ENCODE peak calls at places on chromosomes 5 and 9, in four cellular contexts. I is H1, E is K562, Q is HepG2. W is an unnamed sample.

GRCh38 chr9:96136992-96137665 is 164.8 kb downstream of the HSD17B3 start:
- DNase-seq in Q (no peak), E (no peak), I (no peak), W (peak)

GRCh38 chr9:81002242-81002641 is 687.1 kb downstream of the TLE1 start:
- DNase-seq in Q (peak), E (no peak), I (no peak), W (no peak)

GRCh38 chr9:128091571-128091970 is 23.5 kb downstream of the SLC25A25 start:
- DNase-seq in Q (no peak), E (no peak), I (no peak), W (no peak)

GRCh38 chr5:36360311-36360710 is 58.6 kb upstream of the RANBP3L start:
- DNase-seq in I (no peak), Q (no peak), E (no peak), W (no peak)

GRCh38 chr9:92547356-92547755 is 11.6 kb upstream of the ECM2 start:
- DNase-seq in Q (no peak), I (no peak), E (no peak), W (no peak)

GRCh38 chr9:13139641-13140171 is 139.8 kb downstream of the MPDZ start:
- DNase-seq in E (no peak), I (no peak), Q (peak), W (no peak)

GRCh38 chr5:137808503-137809135 is 54.5 kb upstream of the HNRNPA0 start:
- DNase-seq in E (peak), I (no peak), Q (no peak), W (no peak)

GRCh38 chr5:107253246-107253645 is 417.5 kb downstream of the EFNA5 start:
- DNase-seq in Q (no peak), I (no peak), E (no peak), W (no peak)

DNA sequence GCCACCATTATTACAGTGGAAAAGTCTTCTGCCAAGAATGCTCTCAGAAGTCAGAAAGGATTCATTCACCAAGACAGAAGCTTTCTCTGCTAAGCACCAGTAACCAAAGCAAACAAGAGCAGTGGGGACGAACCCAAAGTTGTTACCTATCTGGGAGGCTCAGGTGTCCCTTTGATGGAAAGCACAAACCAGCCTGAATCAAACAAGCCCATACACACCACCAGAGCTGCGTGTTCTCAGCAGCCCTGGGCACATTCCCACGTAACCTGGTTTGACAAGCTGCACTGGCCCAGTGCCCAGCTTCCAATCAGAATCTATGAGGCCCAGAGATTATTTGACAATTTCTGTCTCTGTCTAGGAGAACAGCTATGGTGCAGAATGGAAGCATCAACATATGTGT is 252.6 kb downstream of the ACTL7B start:
- DNase-seq in E (no peak), I (no peak), Q (no peak), W (no peak)
- TF ChIP-seq POLR2AphosphoS5 in E (no peak), I (no peak), Q (no peak), W (no peak)

GRCh38 chr5:72125931-72126620 is 18.8 kb downstream of the MAP1B start:
- DNase-seq in E (no peak), I (no peak), Q (no peak), W (no peak)
- TF ChIP-seq TAF1 in E (no peak), I (no peak), Q (no peak), W (no peak)

DNA sequence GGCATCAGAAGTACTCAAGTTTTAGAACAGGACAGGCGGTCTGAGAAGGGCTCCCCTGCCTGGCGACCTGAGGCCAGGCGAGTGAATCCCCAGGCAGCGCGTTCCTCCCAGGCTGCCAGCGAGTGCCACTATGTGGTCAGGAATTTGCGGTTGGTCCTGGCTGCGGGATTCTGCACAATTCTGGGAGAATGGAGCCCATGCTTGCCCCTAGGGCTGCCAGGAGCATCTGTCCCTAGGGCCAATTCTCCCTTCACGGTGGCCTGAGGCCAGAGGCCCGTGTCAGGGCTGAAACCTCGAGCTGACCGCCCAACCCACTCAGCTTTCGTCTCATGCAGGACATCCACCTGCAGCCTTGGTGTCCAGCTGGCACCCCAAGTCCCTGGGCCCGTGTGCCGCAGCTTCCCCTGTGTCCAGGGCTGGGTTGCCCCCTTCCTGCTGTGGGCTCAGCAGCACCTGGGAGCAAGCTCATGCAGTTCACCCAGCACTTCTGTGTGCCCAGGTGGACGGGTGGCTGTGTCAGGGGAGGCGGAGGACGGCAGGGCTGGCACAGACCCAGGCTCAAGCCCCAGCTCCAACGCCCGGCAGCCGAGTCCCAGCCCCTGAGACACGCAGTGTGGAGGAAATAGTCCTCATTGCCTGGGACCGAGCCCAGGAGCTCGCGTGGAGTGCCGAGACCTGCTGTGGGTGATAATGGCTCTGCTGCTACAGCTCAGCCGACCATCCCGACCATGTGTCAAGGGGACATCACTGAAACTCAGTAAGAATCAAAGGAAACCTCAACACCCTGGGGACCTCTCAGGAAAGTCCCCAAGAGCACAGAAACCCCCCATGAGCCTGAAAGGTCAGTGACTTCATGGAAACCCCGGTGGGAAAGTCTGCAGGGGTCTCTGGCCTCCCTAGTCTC is 39.1 kb downstream of the LPCAT1 start:
- DNase-seq in I (no peak), Q (no peak), E (no peak), W (peak)
- TF ChIP-seq POLR2A in I (no peak), Q (no peak), E (no peak), W (peak)

GRCh38 chr5:169350759-169351240 is 49.9 kb upstream of the SLIT3 start:
- DNase-seq in Q (no peak), E (no peak), I (no peak), W (no peak)
- TF ChIP-seq POLR2AphosphoS5 in Q (no peak), E (no peak), I (no peak), W (no peak)

GRCh38 chr5:85049020-85049419 is 664.3 kb upstream of the EDIL3 start:
- DNase-seq in Q (peak), I (peak), E (no peak), W (no peak)
- TF ChIP-seq TAF1 in Q (no peak), I (no peak), E (no peak), W (no peak)

GRCh38 chr5:74640450-74641013 is at the start of gene ENC1:
- DNase-seq in I (peak), Q (peak), E (peak), W (peak)
- TF ChIP-seq POLR2A in I (peak), Q (no peak), E (no peak), W (peak)

DNA sequence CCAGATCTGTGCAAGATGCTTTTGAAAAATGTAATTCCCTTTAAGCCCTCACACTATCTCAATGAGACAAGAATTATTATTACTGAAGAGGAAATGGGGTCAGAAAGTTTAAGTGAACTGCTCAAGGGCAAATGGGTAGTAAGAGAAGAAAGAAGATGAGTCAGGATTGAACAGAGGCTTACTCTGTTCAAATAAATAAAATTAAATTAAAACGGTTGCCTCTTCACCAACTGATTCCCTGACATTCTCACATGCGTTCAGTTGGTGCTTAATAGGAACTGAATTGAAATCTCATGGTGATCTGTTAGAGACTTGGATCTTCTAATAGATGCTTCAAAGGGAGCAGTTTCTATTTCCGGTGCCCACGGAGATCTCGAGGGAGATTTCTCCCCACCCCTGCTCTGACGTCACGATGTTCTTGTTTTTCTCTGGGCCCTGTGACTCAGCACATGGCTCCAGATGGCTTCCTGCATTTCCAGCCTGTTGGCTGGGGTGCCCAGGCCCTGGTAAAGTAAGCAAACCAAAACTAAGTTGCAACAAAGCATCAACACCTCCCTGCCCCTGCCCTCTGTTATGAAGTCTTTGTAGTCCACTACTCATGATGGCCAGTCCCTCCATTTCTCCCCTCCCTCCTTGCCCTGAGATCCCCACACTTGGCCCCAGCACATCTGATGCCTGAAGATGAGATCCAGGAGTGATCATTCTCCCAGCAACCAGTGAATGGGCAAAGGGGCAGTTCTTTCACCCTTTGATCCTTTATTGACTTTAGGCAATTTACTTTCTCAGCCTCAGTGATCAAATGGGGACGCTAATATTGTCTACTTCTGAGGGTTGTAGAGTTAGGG is 106.1 kb upstream of the CPEB4 start:
- DNase-seq in E (peak), Q (no peak), I (no peak), W (no peak)
- TF ChIP-seq POLR2AphosphoS5 in E (no peak), Q (no peak), I (no peak), W (no peak)

W was measured in GM12892.